ENCODE peak calls at places on chromosomes 2 and 18, in six cellular contexts. J, Z, B, Q, H and D are unnamed samples.

GRCh38 chr18:34773961-34774754 is 64.1 kb downstream of the DTNA start:
- DNase-seq in J (peak; percentile 3), Z (no peak), B (no peak), Q (peak; percentile 33), H (peak; percentile 40), D (no peak)

GRCh38 chr18:77000527-77000926 is 132.1 kb downstream of the MBP start:
- DNase-seq in J (peak; percentile 31), Z (no peak), B (peak; percentile 52), Q (peak; percentile 60), H (peak; percentile 56), D (no peak)

GRCh38 chr18:3839481-3840075 is 389.6 kb downstream of the TGIF1 start:
- DNase-seq in J (no peak), Z (no peak), B (no peak), Q (no peak), H (no peak), D (no peak)

GRCh38 chr2:120169020-120169419 is 54.2 kb downstream of the TMEM185B start:
- DNase-seq in J (no peak), Z (no peak), B (no peak), Q (no peak), H (no peak), D (no peak)

GRCh38 chr2:127917916-127918315 is 32.2 kb upstream of the AMMECR1L start:
- DNase-seq in J (no peak), Z (no peak), B (no peak), Q (no peak), H (no peak), D (no peak)

GRCh38 chr2:25055521-25055920 is 13.6 kb downstream of the EFR3B start:
- DNase-seq in J (no peak), Z (no peak), B (no peak), Q (no peak), H (no peak), D (no peak)

GRCh38 chr2:191866675-191867506 is 20.0 kb upstream of the CAVIN2 start:
- DNase-seq in J (peak; percentile 35), Z (no peak), B (no peak), Q (peak; percentile 91), H (no peak), D (no peak)

GRCh38 chr18:56043691-56044090 is 455.7 kb upstream of the TCF4 start:
- DNase-seq in J (no peak), Z (no peak), B (no peak), Q (no peak), H (no peak), D (peak; percentile 5)

GRCh38 chr2:203476881-203477280 is 58.2 kb downstream of the RAPH1 start:
- DNase-seq in J (no peak), Z (no peak), B (no peak), Q (no peak), H (no peak), D (no peak)

GRCh38 chr2:156340818-156341481 is 8.4 kb upstream of the NR4A2 start:
- DNase-seq in J (no peak), Z (no peak), B (no peak), Q (no peak), H (no peak), D (no peak)

GRCh38 chr2:169620509-169620908 is 36.4 kb downstream of the PPIG start:
- DNase-seq in J (no peak), Z (no peak), B (no peak), Q (no peak), H (no peak), D (no peak)

GRCh38 chr2:98598781-98599428 is 9.4 kb downstream of the COA5 start:
- DNase-seq in J (no peak), Z (no peak), B (no peak), Q (peak; percentile 89), H (no peak), D (no peak)

GRCh38 chr2:174510583-174511189 is 23.9 kb upstream of the GPR155 start:
- DNase-seq in J (no peak), Z (no peak), B (no peak), Q (peak; percentile 44), H (no peak), D (no peak)

GRCh38 chr2:120497261-120497977 is 151.5 kb downstream of the INHBB start:
- DNase-seq in J (no peak), Z (no peak), B (no peak), Q (no peak), H (peak; percentile 50), D (no peak)

GRCh38 chr2:51053213-51053612 is 21.3 kb upstream of the NRXN1 start:
- DNase-seq in J (no peak), Z (no peak), B (no peak), Q (no peak), H (no peak), D (no peak)

GRCh38 chr2:10079192-10079930 is 850 bp downstream of the CYS1 start:
- DNase-seq in J (peak; percentile 38), Z (no peak), B (no peak), Q (peak; percentile 45), H (no peak), D (no peak)

GRCh38 chr18:3262234-3263171 is 570 bp downstream of the MYL12B start:
- DNase-seq in J (no peak), Z (no peak), B (peak; percentile 54), Q (peak; percentile 41), H (no peak), D (no peak)

GRCh38 chr2:160332318-160332717 is 132.2 kb upstream of the ITGB6 start:
- DNase-seq in J (no peak), Z (no peak), B (no peak), Q (peak; percentile 37), H (no peak), D (no peak)

GRCh38 chr2:206713770-206714169 is 4.4 kb downstream of the DYTN start:
- DNase-seq in J (no peak), Z (peak; percentile 27), B (no peak), Q (no peak), H (no peak), D (no peak)

GRCh38 chr2:161418715-161419337 is 2.7 kb downstream of the TBR1 start:
- DNase-seq in J (no peak), Z (no peak), B (no peak), Q (no peak), H (no peak), D (no peak)

GRCh38 chr2:19839438-19839837 is 62.3 kb downstream of the TTC32 start:
- DNase-seq in J (no peak), Z (no peak), B (no peak), Q (no peak), H (no peak), D (no peak)

GRCh38 chr2:238296638-238297457 is 8.4 kb upstream of the PER2 start:
- DNase-seq in J (no peak), Z (no peak), B (no peak), Q (no peak), H (no peak), D (no peak)

GRCh38 chr2:73986085-73986680 is 1.5 kb downstream of the TET3 start:
- DNase-seq in J (no peak), Z (no peak), B (no peak), Q (no peak), H (no peak), D (no peak)

GRCh38 chr2:64862623-64863022 is 126.6 kb upstream of the SLC1A4 start:
- DNase-seq in J (no peak), Z (no peak), B (no peak), Q (peak; percentile 56), H (no peak), D (no peak)

GRCh38 chr2:169363570-169364150 is 1.3 kb upstream of the LRP2 start:
- DNase-seq in J (no peak), Z (no peak), B (peak; percentile 58), Q (no peak), H (no peak), D (no peak)

GRCh38 chr2:241762321-241762932 is 14.2 kb upstream of the GAL3ST2 start:
- DNase-seq in J (peak; percentile 68), Z (no peak), B (no peak), Q (peak; percentile 73), H (peak; percentile 6), D (no peak)

GRCh38 chr18:61643884-61644647 is 248.7 kb downstream of the RNF152 start:
- DNase-seq in J (no peak), Z (no peak), B (no peak), Q (no peak), H (no peak), D (no peak)
- H3K9me3 ChIP-seq in J (no peaks in the 10 kb centered on the region), Z (no peaks in the 10 kb centered on the region), B (no peaks in the 10 kb centered on the region), Q (no peaks in the 10 kb centered on the region), H (no peaks in the 10 kb centered on the region), D (no peaks in the 10 kb centered on the region)

GRCh38 chr18:72673242-72673641 is 129.1 kb upstream of the CBLN2 start:
- DNase-seq in J (no peak), Z (no peak), B (no peak), Q (no peak), H (no peak), D (no peak)

GRCh38 chr18:72672364-72673151 is 128.4 kb upstream of the CBLN2 start:
- DNase-seq in J (no peak), Z (no peak), B (no peak), Q (peak; percentile 62), H (no peak), D (no peak)

GRCh38 chr18:72674710-72675109 is 130.6 kb upstream of the CBLN2 start:
- DNase-seq in J (no peak), Z (peak; percentile 89), B (no peak), Q (no peak), H (no peak), D (no peak)

DNA sequence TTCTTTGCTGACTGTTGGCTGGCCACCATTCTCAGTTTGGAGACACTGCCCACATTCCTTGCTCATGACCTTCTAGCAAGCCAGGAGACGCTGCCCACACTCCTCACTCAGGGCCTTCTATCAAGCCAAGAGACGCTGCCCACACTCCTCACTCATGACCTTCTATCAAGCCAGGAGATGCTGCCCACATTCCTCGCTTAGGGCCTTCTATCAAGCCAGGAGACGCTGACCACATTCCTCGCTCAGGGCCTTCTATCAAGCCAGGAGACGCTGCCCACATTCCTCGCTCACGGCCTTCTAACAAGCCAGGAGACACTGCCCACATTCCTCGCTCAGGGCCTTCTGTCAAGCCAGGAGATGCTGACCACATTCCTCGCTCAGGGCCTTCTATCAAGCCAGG is 131.3 kb upstream of the CBLN2 start:
- DNase-seq in J (peak; percentile 47), Z (no peak), B (no peak), Q (no peak), H (no peak), D (no peak)
- H3K27ac ChIP-seq in J (no peak overlapping the region), Z (peak overlapping the region; percentile 47), B (no peak overlapping the region), Q (no peak overlapping the region), H (no peak overlapping the region), D (no peak overlapping the region)

DNA sequence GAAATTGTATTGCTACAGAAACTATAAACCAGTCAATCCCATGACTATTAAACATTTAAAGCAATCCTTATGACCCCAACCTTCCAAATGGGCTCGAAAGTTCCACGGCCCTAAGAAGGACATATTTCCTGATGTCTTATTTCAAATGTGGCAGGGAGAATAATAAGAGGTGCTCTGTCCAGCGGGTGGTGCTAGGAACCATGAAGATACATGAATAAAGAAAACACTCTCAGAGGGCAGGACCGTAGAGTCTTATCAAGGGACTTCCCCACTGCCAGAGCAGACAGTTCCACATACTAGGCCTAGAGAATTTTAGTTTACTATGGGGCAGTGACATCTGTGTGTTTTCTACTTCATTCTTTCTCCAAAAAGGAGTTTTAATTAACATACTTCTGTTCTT is 187.1 kb upstream of the PIK3C3 start:
- DNase-seq in J (peak; percentile 0), Z (no peak), B (no peak), Q (peak; percentile 25), H (no peak), D (no peak)
- H3K9me3 ChIP-seq in J (peaks cover under 1% of the 10 kb centered on the region), Z (no peaks in the 10 kb centered on the region), B (no peaks in the 10 kb centered on the region), Q (no peaks in the 10 kb centered on the region), H (no peaks in the 10 kb centered on the region), D (no peaks in the 10 kb centered on the region)

DNA sequence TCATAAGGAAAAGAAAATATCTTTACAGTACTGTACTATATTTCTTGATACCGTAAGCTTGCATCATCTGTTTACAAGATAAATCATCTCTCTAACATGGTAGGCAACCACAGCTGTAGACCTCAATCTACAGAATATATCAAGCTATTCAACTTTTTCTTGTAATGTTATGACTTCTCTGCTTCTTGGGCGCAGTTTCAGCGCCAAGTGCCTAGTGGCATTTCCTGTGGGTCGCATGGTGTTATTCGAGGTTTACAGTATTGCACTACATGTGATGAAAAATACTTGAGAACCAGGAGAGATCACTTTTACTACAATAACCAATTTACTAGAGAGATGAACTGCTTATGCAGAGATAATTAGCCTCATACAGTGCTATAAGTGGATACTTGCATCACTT is 34.0 kb upstream of the SESTD1 start:
- DNase-seq in J (no peak), Z (no peak), B (no peak), Q (no peak), H (no peak), D (no peak)
- H3K27ac ChIP-seq in J (no peak overlapping the region), Z (no peak overlapping the region), B (no peak overlapping the region), Q (no peak overlapping the region), H (no peak overlapping the region), D (no peak overlapping the region)